ENCODE peak calls at places on chromosomes 12 and 14, in four cellular contexts. Y, F, C and S are unnamed samples.

GRCh38 chr12:106672308-106673085 is 89.7 kb downstream of the RFX4 start:
- DNase-seq in Y (no peak), F (no peak), C (no peak), S (no peak)

GRCh38 chr12:32881702-32882101 is 14.9 kb downstream of the PKP2 start:
- DNase-seq in Y (no peak), F (no peak), C (no peak), S (no peak)

GRCh38 chr12:108833355-108833733 is 24.0 kb downstream of the SSH1 start:
- DNase-seq in Y (no peak), F (no peak), C (peak), S (peak)

GRCh38 chr12:27868165-27868564 is 88.1 kb upstream of the MANSC4 start:
- DNase-seq in Y (no peak), F (no peak), C (no peak), S (no peak)

GRCh38 chr12:111102062-111102735 is 181.8 kb upstream of the MYL2 start:
- DNase-seq in Y (no peak), F (no peak), C (peak), S (no peak)

GRCh38 chr12:29486972-29487371 is 10.5 kb downstream of the OVCH1 start:
- DNase-seq in Y (no peak), F (no peak), C (no peak), S (no peak)

GRCh38 chr14:23640524-23641141 is 4.5 kb downstream of the DHRS2 start:
- DNase-seq in Y (no peak), F (peak), C (no peak), S (no peak)

GRCh38 chr14:73242274-73242960 is 5.1 kb downstream of the PAPLN start:
- DNase-seq in Y (no peak), F (no peak), C (no peak), S (no peak)

GRCh38 chr14:61543946-61544345 is 151.4 kb upstream of the HIF1A start:
- DNase-seq in Y (no peak), F (no peak), C (no peak), S (no peak)

GRCh38 chr12:27652174-27652763 is 44.0 kb upstream of the REP15 start:
- DNase-seq in Y (no peak), F (peak), C (no peak), S (no peak)

GRCh38 chr12:49791700-49792099 is 36.5 kb downstream of the NCKAP5L start:
- DNase-seq in Y (no peak), F (no peak), C (peak), S (no peak)

GRCh38 chr14:62125793-62126192 is 363.6 kb downstream of the SNAPC1 start:
- DNase-seq in Y (no peak), F (no peak), C (no peak), S (no peak)

GRCh38 chr12:91177380-91177779 is 5.2 kb downstream of the DCN start:
- DNase-seq in Y (no peak), F (no peak), C (no peak), S (no peak)

GRCh38 chr14:78341827-78342389 is 171.7 kb downstream of the NRXN3 start:
- DNase-seq in Y (no peak), F (no peak), C (no peak), S (peak)

GRCh38 chr12:57133013-57133569 is 4.8 kb downstream of the LRP1 start:
- DNase-seq in Y (no peak), F (no peak), C (peak), S (no peak)

GRCh38 chr12:22682663-22683062 is 57.7 kb downstream of the ETNK1 start:
- DNase-seq in Y (no peak), F (no peak), C (no peak), S (no peak)

GRCh38 chr12:46523863-46524770 is 151.5 kb upstream of the SLC38A2 start:
- DNase-seq in Y (no peak), F (peak), C (no peak), S (no peak)

GRCh38 chr12:30064906-30065305 is 281.2 kb upstream of the TMTC1 start:
- DNase-seq in Y (no peak), F (no peak), C (no peak), S (no peak)

GRCh38 chr14:64788706-64789105 is 84.5 kb downstream of the PLEKHG3 start:
- DNase-seq in Y (no peak), F (no peak), C (no peak), S (no peak)

GRCh38 chr12:95351745-95352144 is 122.2 kb upstream of the METAP2 start:
- DNase-seq in Y (no peak), F (peak), C (no peak), S (no peak)

GRCh38 chr12:85468356-85469157 is 188.5 kb downstream of the ALX1 start:
- DNase-seq in Y (no peak), F (peak), C (no peak), S (peak)

GRCh38 chr12:6039894-6040601 is 84.4 kb downstream of the VWF start:
- DNase-seq in Y (no peak), F (peak), C (no peak), S (peak)

GRCh38 chr14:36313898-36314297 is 6.5 kb downstream of the MBIP start:
- DNase-seq in Y (no peak), F (peak), C (no peak), S (no peak)

GRCh38 chr12:68331500-68331868 is 678 bp downstream of the MDM1 start:
- DNase-seq in Y (no peak), F (no peak), C (no peak), S (no peak)

GRCh38 chr12:49599961-49600360 is 5.5 kb downstream of the FAM186B start:
- DNase-seq in Y (no peak), F (no peak), C (no peak), S (no peak)

GRCh38 chr12:19434538-19434937 is 4.8 kb upstream of the AEBP2 start:
- DNase-seq in Y (no peak), F (no peak), C (no peak), S (no peak)

GRCh38 chr12:92619730-92620684 is 82.8 kb upstream of the PLEKHG7 start:
- DNase-seq in Y (no peak), F (no peak), C (no peak), S (no peak)

GRCh38 chr14:37034410-37035285 is 137.8 kb downstream of the SLC25A21 start:
- DNase-seq in Y (no peak), F (no peak), C (no peak), S (no peak)

GRCh38 chr14:32808574-32809098 is 130.0 kb upstream of the NPAS3 start:
- DNase-seq in Y (no peak), F (no peak), C (no peak), S (no peak)

GRCh38 chr12:101407054-101407437 is 526 bp downstream of the ARL1 start:
- DNase-seq in Y (no peak), F (peak), C (no peak), S (no peak)

GRCh38 chr14:67010602-67011001 is 178.6 kb upstream of the GARIN2 start:
- DNase-seq in Y (no peak), F (no peak), C (no peak), S (no peak)

GRCh38 chr12:131963381-131963780 is 13.6 kb downstream of the EP400 start:
- DNase-seq in Y (no peak), F (no peak), C (no peak), S (no peak)

GRCh38 chr12:8033153-8034044 is 883 bp downstream of the FOXJ2 start:
- DNase-seq in Y (no peak), F (no peak), C (peak), S (peak)

GRCh38 chr12:124413401-124413800 is 118.5 kb downstream of the RFLNA start:
- DNase-seq in Y (no peak), F (no peak), C (no peak), S (peak)

GRCh38 chr12:8890313-8891084 is 23.8 kb upstream of the PHC1 start:
- DNase-seq in Y (no peak), F (peak), C (no peak), S (no peak)

GRCh38 chr14:105093426-105094192 is 28.4 kb upstream of the GPR132 start:
- DNase-seq in Y (peak), F (peak), C (peak), S (peak)
- TF ChIP-seq POLR2AphosphoS5 in Y (no peak), F (no peak), C (peak), S (peak)

GRCh38 chr14:69005432-69006148 is 26.5 kb upstream of the ACTN1 start:
- DNase-seq in Y (no peak), F (peak), C (no peak), S (peak)
- TF ChIP-seq POLR2AphosphoS5 in Y (no peak), F (no peak), C (no peak), S (peak)

GRCh38 chr12:72989458-72989947 is 717.3 kb downstream of the TRHDE start:
- DNase-seq in Y (no peak), F (no peak), C (no peak), S (no peak)

GRCh38 chr12:72982351-72982750 is 710.2 kb downstream of the TRHDE start:
- DNase-seq in Y (no peak), F (no peak), C (no peak), S (no peak)

DNA sequence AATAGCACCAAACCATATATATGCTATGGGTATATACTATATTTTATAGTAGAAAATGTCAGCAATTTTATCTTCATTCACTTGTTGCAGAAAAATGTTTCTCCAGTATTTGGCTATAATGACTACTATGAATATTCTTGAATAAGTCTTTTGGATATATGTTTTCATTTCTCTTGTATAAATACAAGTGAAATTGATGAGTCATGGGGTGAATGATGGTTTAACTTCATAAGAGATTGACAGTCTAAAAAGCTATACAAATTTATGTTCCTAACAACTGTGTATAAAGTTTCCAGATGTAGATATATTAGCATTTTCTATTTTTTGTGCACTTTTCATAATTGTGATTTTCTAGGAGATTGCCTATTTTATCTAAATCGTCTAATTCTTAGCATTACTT is 714.8 kb downstream of the TRHDE start:
- DNase-seq in Y (no peak), F (no peak), C (no peak), S (no peak)
- TF ChIP-seq POLR2AphosphoS5 in Y (no peak), F (no peak), C (no peak), S (no peak)

GRCh38 chr14:90382491-90383125 is 14.2 kb upstream of the CALM1 start:
- DNase-seq in Y (no peak), F (peak), C (peak), S (peak)
- TF ChIP-seq POLR2AphosphoS5 in Y (no peak), F (no peak), C (no peak), S (no peak)

GRCh38 chr14:101361451-101362433 is 199.6 kb upstream of the DIO3 start:
- DNase-seq in Y (no peak), F (no peak), C (no peak), S (no peak)

GRCh38 chr14:101361044-101361443 is 200.3 kb upstream of the DIO3 start:
- DNase-seq in Y (no peak), F (no peak), C (peak), S (peak)

GRCh38 chr14:101358726-101359125 is 202.6 kb upstream of the DIO3 start:
- DNase-seq in Y (no peak), F (no peak), C (peak), S (no peak)

GRCh38 chr14:101359221-101360044 is 201.9 kb upstream of the DIO3 start:
- DNase-seq in Y (no peak), F (no peak), C (peak), S (no peak)

GRCh38 chr14:101360045-101360931 is 201.0 kb upstream of the DIO3 start:
- DNase-seq in Y (no peak), F (no peak), C (peak), S (peak)
- TF ChIP-seq POLR2AphosphoS5 in Y (no peak), F (no peak), C (peak), S (peak)

DNA sequence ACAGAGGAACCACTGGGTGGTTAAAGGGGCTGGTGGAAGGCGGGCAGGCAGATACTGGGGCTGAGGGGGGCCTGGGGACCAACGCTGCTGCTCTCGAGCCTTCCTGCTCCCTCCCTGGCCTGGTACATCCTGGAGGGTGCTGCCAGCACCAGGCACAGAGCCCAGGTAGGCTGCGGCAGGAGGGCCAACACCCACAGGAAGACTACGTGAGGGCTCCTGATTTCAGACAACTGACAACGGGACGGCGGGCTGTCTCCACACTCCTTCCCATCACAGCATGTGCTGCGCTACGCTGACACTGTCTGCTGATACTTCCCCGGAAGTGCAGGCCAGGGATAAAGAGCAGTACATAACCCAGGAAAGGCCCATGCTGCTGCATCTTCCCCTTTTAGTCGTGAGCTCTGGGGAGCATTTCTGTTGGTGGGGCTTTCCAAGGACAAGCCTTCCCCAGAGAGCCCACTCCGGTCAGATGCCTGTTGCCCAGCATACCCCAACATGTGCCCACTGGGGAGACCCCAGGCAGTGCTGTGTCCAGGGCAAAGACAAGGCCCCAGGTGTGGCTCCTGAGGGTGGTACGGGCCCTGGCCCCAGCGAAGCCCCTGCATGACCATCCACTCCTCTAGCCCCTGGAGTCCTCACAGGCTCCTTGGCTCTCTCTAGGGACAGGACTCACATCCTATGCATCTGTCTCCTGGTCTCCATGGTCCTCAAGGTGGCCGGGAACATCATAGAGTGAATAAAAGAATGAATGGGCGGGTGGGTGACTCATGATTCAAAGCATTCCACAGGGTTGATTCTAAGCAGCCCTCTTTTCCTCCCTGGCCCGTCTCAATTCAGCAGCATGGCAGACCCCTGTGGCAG is 38.0 kb downstream of the CHGA start:
- DNase-seq in Y (no peak), F (no peak), C (peak), S (no peak)
- TF ChIP-seq POLR2AphosphoS5 in Y (no peak), F (no peak), C (no peak), S (no peak)

DNA sequence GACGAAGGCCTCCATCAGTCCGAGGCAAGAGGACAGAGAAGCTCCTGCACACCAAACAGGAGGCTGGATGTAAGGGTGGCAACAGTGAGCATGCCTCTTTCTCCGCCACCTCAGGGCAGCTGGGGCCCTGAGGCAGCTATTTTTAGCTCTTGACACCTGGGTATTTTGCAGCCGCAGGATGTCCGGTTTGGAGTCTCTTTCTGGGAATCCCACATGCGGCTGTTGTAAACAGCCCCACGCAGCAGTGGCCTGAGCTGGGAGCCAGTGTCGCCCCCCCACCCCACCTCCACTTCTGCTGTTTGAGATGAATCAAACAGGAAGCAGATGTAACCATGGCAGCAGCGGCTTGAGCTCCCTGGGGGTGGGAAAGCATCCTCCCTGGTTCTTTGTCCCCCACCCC is 11.7 kb downstream of the HDAC7 start:
- DNase-seq in Y (no peak), F (no peak), C (peak), S (peak)
- TF ChIP-seq POLR2AphosphoS5 in Y (no peak), F (no peak), C (peak), S (peak)

DNA sequence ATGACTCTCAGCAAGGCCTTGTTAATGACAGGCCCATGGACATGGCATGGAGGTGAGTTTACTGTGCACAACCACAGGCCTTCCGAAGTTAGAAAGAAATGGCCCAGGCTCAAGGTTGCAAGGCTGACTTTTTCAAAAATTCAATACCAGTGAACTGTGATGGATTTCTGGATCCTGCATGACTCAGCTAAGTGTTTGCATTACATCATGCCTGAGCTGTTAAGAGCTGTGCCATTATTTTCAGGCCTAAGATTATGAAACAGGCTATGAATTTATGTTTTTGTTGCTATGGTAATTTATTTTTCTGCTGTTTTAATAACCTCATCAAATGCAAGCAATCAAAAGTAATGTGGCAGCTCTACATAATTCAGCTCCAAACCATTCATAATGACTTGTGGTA is 457.7 kb upstream of the TMEM132C start:
- DNase-seq in Y (no peak), F (no peak), C (no peak), S (no peak)
- TF ChIP-seq POLR2AphosphoS5 in Y (no peak), F (no peak), C (no peak), S (no peak)